ENCODE peak calls at places on chromosomes 12 and 14, in four cellular contexts. I is stimulated activated naive CD8-positive, alpha-beta T cell treated with anti-CD3 and anti-CD28 coated beads, Interleukin-15, amount 100 ng/mL, for 72 hours; V is upper lobe of right lung; F is left lung. P is an unnamed sample.

GRCh38 chr12:4118601-4119156 is 154.9 kb upstream of the CCND2 start:
- ATAC-seq in I (peak), V (no peak), F (peak), P (no peak)

GRCh38 chr12:13365782-13366366 is 169.3 kb downstream of the EMP1 start:
- ATAC-seq in I (no peak), V (no peak), F (no peak), P (no peak)

GRCh38 chr14:59280961-59281360 is 92.5 kb downstream of the DAAM1 start:
- ATAC-seq in I (no peak), V (no peak), F (no peak), P (no peak)

GRCh38 chr12:55624056-55624455 is 12.6 kb upstream of the OR10P1 start:
- ATAC-seq in I (peak), V (no peak), F (no peak), P (peak)

GRCh38 chr12:119461815-119462214 is 127.3 kb downstream of the CCDC60 start:
- ATAC-seq in I (no peak), V (no peak), F (no peak), P (no peak)

GRCh38 chr12:113862570-113863454 is 103.3 kb downstream of the RBM19 start:
- ATAC-seq in I (peak), V (no peak), F (no peak), P (no peak)

GRCh38 chr12:6843118-6843902 is 2.6 kb downstream of the GNB3 start:
- ATAC-seq in I (peak), V (no peak), F (no peak), P (no peak)

GRCh38 chr14:71022939-71023338 is 115.7 kb downstream of the PCNX1 start:
- ATAC-seq in I (peak), V (no peak), F (no peak), P (no peak)

GRCh38 chr14:23061995-23062394 is 4.7 kb upstream of the CDH24 start:
- ATAC-seq in I (no peak), V (peak), F (peak), P (peak)

GRCh38 chr14:69999246-69999645 is 120.0 kb downstream of the SMOC1 start:
- ATAC-seq in I (no peak), V (no peak), F (no peak), P (peak)

GRCh38 chr12:122064780-122065588 is 13.6 kb upstream of the MLXIP start:
- ATAC-seq in I (no peak), V (no peak), F (peak), P (peak)

GRCh38 chr12:92297932-92298681 is 152.5 kb upstream of the BTG1 start:
- ATAC-seq in I (peak), V (peak), F (peak), P (no peak)

GRCh38 chr14:99378782-99379214 is 101.9 kb downstream of the SETD3 start:
- ATAC-seq in I (no peak), V (peak), F (peak), P (peak)

GRCh38 chr12:84502907-84503787 is 409.5 kb downstream of the SLC6A15 start:
- ATAC-seq in I (peak), V (peak), F (peak), P (peak)

GRCh38 chr12:118430516-118430915 is 54.2 kb downstream of the SUDS3 start:
- ATAC-seq in I (no peak), V (no peak), F (no peak), P (no peak)

GRCh38 chr12:129226005-129226404 is 372.7 kb downstream of the GLT1D1 start:
- ATAC-seq in I (no peak), V (peak), F (peak), P (no peak)

GRCh38 chr14:79727900-79728299 is 483.4 kb downstream of the DIO2 start:
- ATAC-seq in I (peak), V (peak), F (peak), P (no peak)

GRCh38 chr14:21261824-21262223 is 7.4 kb downstream of the HNRNPC start:
- ATAC-seq in I (no peak), V (no peak), F (no peak), P (no peak)

GRCh38 chr14:106877527-106877926 is 1351.1 kb downstream of the TMEM121 start:
- ATAC-seq in I (no peak), V (no peak), F (no peak), P (no peak)

GRCh38 chr12:85280138-85280983 is at the start of gene ALX1:
- ATAC-seq in I (peak), V (peak), F (peak), P (peak)

GRCh38 chr14:99393059-99393655 is 87.5 kb downstream of the SETD3 start:
- ATAC-seq in I (peak), V (peak), F (peak), P (peak)

GRCh38 chr12:20395791-20396550 is 27.6 kb downstream of the PDE3A start:
- ATAC-seq in I (no peak), V (no peak), F (no peak), P (no peak)

GRCh38 chr14:89616425-89617141 is 199.6 kb upstream of the FOXN3 start:
- ATAC-seq in I (peak), V (no peak), F (no peak), P (no peak)

GRCh38 chr14:59631237-59631636 is 54.6 kb upstream of the CCDC175 start:
- ATAC-seq in I (no peak), V (peak), F (no peak), P (no peak)

GRCh38 chr12:50603817-50604639 is 99.2 kb downstream of the DIP2B start:
- ATAC-seq in I (no peak), V (peak), F (no peak), P (peak)

GRCh38 chr12:94698553-94698952 is 48.2 kb upstream of the TMCC3 start:
- ATAC-seq in I (no peak), V (no peak), F (no peak), P (no peak)

GRCh38 chr12:28340261-28340660 is 150.0 kb downstream of the CCDC91 start:
- ATAC-seq in I (peak), V (no peak), F (no peak), P (no peak)

GRCh38 chr12:126108247-126108646 is 1043.0 kb downstream of the AACS start:
- ATAC-seq in I (no peak), V (no peak), F (no peak), P (no peak)

GRCh38 chr14:77161011-77161410 is 19.4 kb upstream of the ZDHHC22 start:
- ATAC-seq in I (no peak), V (no peak), F (no peak), P (no peak)

GRCh38 chr12:82671673-82672195 is 15.0 kb upstream of the TMTC2 start:
- ATAC-seq in I (no peak), V (no peak), F (no peak), P (no peak)

P was measured in esophagus mucosa.